ENCODE peak calls at places on chromosomes 13 and 19, in seven cellular contexts. V is A673, Z is AG04449, S is tibial nerve, P is HFF-Myc, Y is choroid plexus epithelial cell, E is HEK293T. Q is an unnamed sample.

GRCh38 chr19:18029617-18030338 is 21.8 kb downstream of the ARRDC2 start:
- DNase-seq in Z (no peak), P (no peak), Y (no peak), V (peak), E (no peak), S (no peak), Q (no peak)

GRCh38 chr13:32316030-32316344 is 679 bp downstream of the BRCA2 start:
- DNase-seq in P (no peak), Z (no peak), Y (no peak), S (no peak), V (no peak), E (no peak), Q (no peak)

GRCh38 chr13:34338102-34338501 is 520.2 kb downstream of the RFC3 start:
- DNase-seq in S (no peak), Z (no peak), V (no peak), E (no peak), P (no peak), Y (no peak), Q (no peak)

GRCh38 chr19:45098521-45099464 is 5.8 kb downstream of the PPP1R37 start:
- DNase-seq in Z (no peak), E (no peak), Y (peak), P (no peak), S (no peak), V (peak), Q (no peak)

GRCh38 chr13:110726726-110727125 is 13.2 kb downstream of the ING1 start:
- DNase-seq in P (no peak), E (no peak), S (no peak), Y (no peak), V (no peak), Z (no peak), Q (no peak)

GRCh38 chr19:32296694-32297093 is 48.7 kb upstream of the ZNF507 start:
- DNase-seq in S (no peak), P (no peak), Z (no peak), V (no peak), Y (peak), E (no peak), Q (peak)

GRCh38 chr19:48608798-48609263 is 2.3 kb downstream of the SPACA4 start:
- DNase-seq in Y (peak), Z (no peak), S (no peak), V (peak), E (peak), P (no peak), Q (peak)

GRCh38 chr13:112592647-112593046 is 4.7 kb upstream of the TUBGCP3 start:
- DNase-seq in Y (no peak), Z (no peak), P (no peak), S (no peak), V (no peak), E (no peak), Q (no peak)

Q was measured in SK-MEL-5.